ENCODE peak calls at places on chromosomes 16 and 17, in five cellular contexts. W, B, G, C and M are unnamed samples.

GRCh38 chr16:10130482-10130996 is 51.7 kb downstream of the GRIN2A start:
- DNase-seq in W (no peak), B (no peak), G (no peak), C (no peak), M (no peak)

GRCh38 chr17:59391026-59391425 is 59.6 kb downstream of the YPEL2 start:
- DNase-seq in W (no peak), B (no peak), G (no peak), C (no peak), M (no peak)

GRCh38 chr16:8644513-8645140 is 23.1 kb downstream of the METTL22 start:
- DNase-seq in W (no peak), B (no peak), G (no peak), C (no peak), M (peak; percentile 97)

GRCh38 chr16:50313596-50314483 is 47.5 kb downstream of the ADCY7 start:
- DNase-seq in W (no peak), B (no peak), G (no peak), C (peak; percentile 51), M (peak; percentile 43)

GRCh38 chr17:72358465-72358864 is 237.6 kb downstream of the SOX9 start:
- DNase-seq in W (peak; percentile 49), B (no peak), G (no peak), C (no peak), M (no peak)

GRCh38 chr16:62363451-62363850 is 327.2 kb upstream of the CDH8 start:
- DNase-seq in W (no peak), B (no peak), G (no peak), C (no peak), M (peak; percentile 2)

GRCh38 chr17:19413725-19414124 is 2.7 kb downstream of the RNF112 start:
- DNase-seq in W (no peak), B (no peak), G (no peak), C (no peak), M (no peak)

GRCh38 chr17:40450175-40450574 is 6.9 kb downstream of the IGFBP4 start:
- DNase-seq in W (peak; percentile 87), B (no peak), G (peak; percentile 78), C (peak; percentile 65), M (peak; percentile 65)

GRCh38 chr16:72876981-72877373 is 171.0 kb downstream of the ZFHX3 start:
- DNase-seq in W (no peak), B (no peak), G (no peak), C (no peak), M (no peak)

GRCh38 chr17:26807024-26807423 is 486.9 kb upstream of the WSB1 start:
- DNase-seq in W (no peak), B (no peak), G (no peak), C (no peak), M (no peak)

GRCh38 chr16:67942200-67942509 is 1.8 kb downstream of the LCAT start:
- DNase-seq in W (peak; percentile 67), B (no peak), G (peak; percentile 64), C (peak; percentile 35), M (peak; percentile 68)

GRCh38 chr16:20740007-20740883 is 1.4 kb downstream of the THUMPD1 start:
- DNase-seq in W (peak; percentile 17), B (no peak), G (no peak), C (peak; percentile 53), M (peak; percentile 36)

GRCh38 chr17:68011199-68011665 is 15.0 kb upstream of the C17orf58 start:
- DNase-seq in W (peak; percentile 71), B (no peak), G (peak; percentile 74), C (peak; percentile 26), M (peak; percentile 60)

GRCh38 chr16:23071202-23072083 is 77.8 kb downstream of the USP31 start:
- DNase-seq in W (no peak), B (no peak), G (no peak), C (peak; percentile 13), M (no peak)

GRCh38 chr17:31364012-31364411 is 27.5 kb upstream of the RAB11FIP4 start:
- DNase-seq in W (no peak), B (no peak), G (no peak), C (no peak), M (no peak)
- TF ChIP-seq MYC in W (no peak), B (no peak), G (no peak), C (no peak), M (no peak)

GRCh38 chr17:8611135-8611534 is 19.4 kb downstream of the MYH10 start:
- DNase-seq in W (no peak), B (no peak), G (no peak), C (peak; percentile 22), M (no peak)

GRCh38 chr17:8608001-8608400 is 22.5 kb downstream of the MYH10 start:
- DNase-seq in W (no peak), B (no peak), G (no peak), C (peak; percentile 49), M (no peak)

GRCh38 chr17:8610558-8610957 is 20.0 kb downstream of the MYH10 start:
- DNase-seq in W (no peak), B (no peak), G (no peak), C (no peak), M (no peak)

GRCh38 chr17:8609910-8610309 is 20.6 kb downstream of the MYH10 start:
- DNase-seq in W (no peak), B (no peak), G (no peak), C (no peak), M (no peak)

GRCh38 chr17:8611671-8612298 is 18.7 kb downstream of the MYH10 start:
- DNase-seq in W (no peak), B (no peak), G (no peak), C (no peak), M (no peak)
- H3K4me3 ChIP-seq in W (no peak overlapping the region), B (no peak overlapping the region), G (no peak overlapping the region), C (no peak overlapping the region), M (no peak overlapping the region)

GRCh38 chr17:82961366-82962162 is 117.8 kb upstream of the METRNL start:
- DNase-seq in W (no peak), B (no peak), G (no peak), C (no peak), M (no peak)
- TF ChIP-seq MYC in W (no peak), B (no peak), G (no peak), C (no peak), M (no peak)

DNA sequence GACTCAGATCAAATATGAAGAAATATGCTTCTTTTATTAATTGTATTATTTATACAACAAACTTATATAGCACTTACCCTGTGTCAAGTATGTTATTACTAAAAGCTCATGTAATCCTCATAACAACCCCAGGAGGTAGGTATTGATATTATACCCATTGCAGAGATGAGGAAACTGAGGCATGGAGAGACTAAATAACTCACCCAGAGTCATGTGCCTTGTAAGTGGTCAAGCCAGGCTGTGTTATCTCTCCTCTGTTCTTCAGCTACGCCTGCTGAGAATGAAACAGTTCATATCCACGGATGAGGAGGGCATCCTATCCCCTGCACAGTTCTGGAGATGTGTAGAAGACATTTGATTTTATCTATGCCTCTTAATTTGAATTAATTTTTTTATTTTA is 78.1 kb downstream of the RBBP6 start:
- DNase-seq in W (no peak), B (no peak), G (no peak), C (no peak), M (no peak)
- H3K4me3 ChIP-seq in W (no peak overlapping the region), B (no peak overlapping the region), G (no peak overlapping the region), C (no peak overlapping the region), M (no peak overlapping the region)

GRCh38 chr17:549197-550040 is 165.2 kb downstream of the VPS53 start:
- DNase-seq in W (no peak), B (no peak), G (no peak), C (peak; percentile 84), M (no peak)
- TF ChIP-seq MYC in W (no peak), B (no peak), G (no peak), C (no peak), M (no peak)

GRCh38 chr17:42312285-42313130 is 24.2 kb downstream of the STAT5A start:
- DNase-seq in W (peak; percentile 77), B (no peak), G (peak; percentile 90), C (peak; percentile 85), M (peak; percentile 96)
- H3K4me3 ChIP-seq in W (no peak overlapping the region), B (no peak overlapping the region), G (peak overlapping the region; percentile 13), C (no peak overlapping the region), M (peak overlapping the region; percentile 50)

DNA sequence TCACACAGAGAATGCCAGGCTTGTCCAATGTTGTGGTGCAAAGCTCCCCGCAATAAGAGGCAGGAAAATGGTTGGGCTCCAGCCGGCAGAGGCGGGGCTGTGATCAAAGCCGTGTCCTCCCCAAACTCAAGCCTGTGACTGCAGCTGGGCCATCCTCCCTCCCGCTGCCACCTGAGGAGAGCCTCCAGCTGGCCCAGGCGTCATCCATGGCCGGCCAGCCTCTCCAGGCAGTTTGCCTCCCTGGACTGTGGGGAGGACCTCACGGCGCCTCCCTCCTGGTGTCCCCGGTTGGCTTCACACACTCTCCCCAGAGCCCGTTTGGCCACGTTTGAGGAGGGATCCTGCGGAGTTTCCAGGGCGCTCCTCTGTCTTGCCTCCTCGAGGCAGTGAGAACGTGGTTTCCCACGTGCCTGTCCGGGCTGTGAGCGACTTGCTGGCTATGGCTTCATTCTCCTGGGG is 134.1 kb downstream of the IRF8 start:
- DNase-seq in W (no peak), B (no peak), G (no peak), C (no peak), M (no peak)
- TF ChIP-seq MYC in W (no peak), B (no peak), G (no peak), C (no peak), M (no peak)

GRCh38 chr16:11232852-11233726 is 22.9 kb downstream of the SOCS1 start:
- DNase-seq in W (no peak), B (no peak), G (peak; percentile 77), C (no peak), M (no peak)
- H3K4me3 ChIP-seq in W (no peak overlapping the region), B (no peak overlapping the region), G (no peak overlapping the region), C (no peak overlapping the region), M (no peak overlapping the region)

GRCh38 chr16:84517366-84517765 is 12.9 kb upstream of the MEAK7 start:
- DNase-seq in W (no peak), B (no peak), G (no peak), C (no peak), M (no peak)
- TF ChIP-seq MYC in W (no peak), B (no peak), G (no peak), C (no peak), M (no peak)

GRCh38 chr17:73952136-73952497 is 251.4 kb upstream of the RPL38 start:
- DNase-seq in W (no peak), B (no peak), G (no peak), C (no peak), M (peak; percentile 91)
- H3K4me3 ChIP-seq in W (no peak overlapping the region), B (no peak overlapping the region), G (no peak overlapping the region), C (no peak overlapping the region), M (peak overlapping the region; percentile 28)